ENCODE peak calls at places on chromosome 5, in nine cellular contexts. S, Y, V, D, J, Q, P, G and I are unnamed samples.
A peak's percentile ranks its signal among the peaks of the same experiment; 100 is the strongest.

GRCh38 chr5:179158556-179158955 is 98.4 kb downstream of the ZNF354C start:
- DNase-seq in S (no peak), Y (no peak), V (no peak), D (no peak), J (no peak), Q (peak; percentile 17), P (no peak), G (no peak), I (no peak)

GRCh38 chr5:94857119-94857518 is 238.7 kb downstream of the SLF1 start:
- DNase-seq in S (no peak), Y (no peak), V (no peak), D (no peak), J (no peak), Q (no peak), P (no peak), G (no peak), I (no peak)

GRCh38 chr5:53479045-53479655 is 1.3 kb upstream of the FST start:
- DNase-seq in S (no peak), Y (no peak), V (no peak), D (no peak), J (peak; percentile 48), Q (no peak), P (no peak), G (no peak), I (no peak)

GRCh38 chr5:7801898-7802614 is 48.9 kb downstream of the CFAP90 start:
- DNase-seq in S (no peak), Y (no peak), V (no peak), D (no peak), J (no peak), Q (no peak), P (no peak), G (no peak), I (no peak)

GRCh38 chr5:1341863-1342262 is 3.0 kb downstream of the CLPTM1L start:
- DNase-seq in S (no peak), Y (no peak), V (no peak), D (no peak), J (no peak), Q (no peak), P (no peak), G (no peak), I (no peak)

GRCh38 chr5:109030360-109031143 is 282.9 kb downstream of the FER start:
- DNase-seq in S (no peak), Y (no peak), V (no peak), D (no peak), J (no peak), Q (no peak), P (no peak), G (no peak), I (no peak)

GRCh38 chr5:40720071-40720470 is 35.7 kb downstream of the TTC33 start:
- DNase-seq in S (no peak), Y (no peak), V (no peak), D (no peak), J (no peak), Q (no peak), P (no peak), G (no peak), I (no peak)

GRCh38 chr5:153517105-153517700 is 26.7 kb downstream of the GRIA1 start:
- DNase-seq in S (no peak), Y (no peak), V (no peak), D (no peak), J (no peak), Q (no peak), P (no peak), G (no peak), I (no peak)

GRCh38 chr5:180802325-180803180 is at the start of gene MGAT1:
- DNase-seq in S (peak; percentile 86), Y (no peak), V (peak; percentile 76), D (peak; percentile 93), J (peak; percentile 83), Q (peak; percentile 84), P (peak; percentile 80), G (peak; percentile 91), I (peak; percentile 48)

GRCh38 chr5:180441577-180441976 is 52.6 kb upstream of the CNOT6 start:
- DNase-seq in S (peak; percentile 9), Y (no peak), V (no peak), D (no peak), J (no peak), Q (no peak), P (no peak), G (no peak), I (no peak)

GRCh38 chr5:136374003-136374402 is 8.7 kb upstream of the TRPC7 start:
- DNase-seq in S (no peak), Y (no peak), V (no peak), D (no peak), J (peak; percentile 12), Q (no peak), P (no peak), G (no peak), I (no peak)

GRCh38 chr5:173789031-173789920 is 98.9 kb upstream of the CPEB4 start:
- DNase-seq in S (peak; percentile 25), Y (peak; percentile 33), V (no peak), D (no peak), J (peak; percentile 78), Q (no peak), P (no peak), G (no peak), I (no peak)

GRCh38 chr5:21681906-21682305 is 1171.2 kb downstream of the CDH12 start:
- DNase-seq in S (no peak), Y (no peak), V (no peak), D (no peak), J (no peak), Q (no peak), P (no peak), G (no peak), I (no peak)

GRCh38 chr5:176542596-176543427 is 5.6 kb upstream of the RNF44 start:
- DNase-seq in S (no peak), Y (no peak), V (peak; percentile 37), D (no peak), J (peak; percentile 23), Q (no peak), P (peak; percentile 38), G (peak; percentile 44), I (no peak)

GRCh38 chr5:32540446-32540845 is 44.9 kb upstream of the SUB1 start:
- DNase-seq in S (no peak), Y (no peak), V (no peak), D (no peak), J (no peak), Q (no peak), P (no peak), G (no peak), I (no peak)
- H3K27ac ChIP-seq in S (no peak overlapping the region), Y (no peak overlapping the region), V (no peak overlapping the region), D (no peak overlapping the region), J (no peak overlapping the region), Q (no peak overlapping the region), P (no peak overlapping the region), G (no peak overlapping the region), I (no peak overlapping the region)

GRCh38 chr5:119752921-119753886 is 123.8 kb downstream of the FAM170A start:
- DNase-seq in S (no peak), Y (no peak), V (no peak), D (no peak), J (no peak), Q (no peak), P (no peak), G (no peak), I (no peak)
- H3K27ac ChIP-seq in S (no peak overlapping the region), Y (no peak overlapping the region), V (no peak overlapping the region), D (no peak overlapping the region), J (no peak overlapping the region), Q (no peak overlapping the region), P (no peak overlapping the region), G (no peak overlapping the region), I (no peak overlapping the region)

GRCh38 chr5:16593013-16593412 is 23.8 kb downstream of the RETREG1 start:
- DNase-seq in S (no peak), Y (no peak), V (no peak), D (no peak), J (no peak), Q (no peak), P (no peak), G (no peak), I (no peak)

GRCh38 chr5:16593630-16594029 is 23.2 kb downstream of the RETREG1 start:
- DNase-seq in S (no peak), Y (no peak), V (no peak), D (no peak), J (no peak), Q (no peak), P (no peak), G (no peak), I (no peak)

GRCh38 chr5:16597946-16598694 is 18.7 kb downstream of the RETREG1 start:
- DNase-seq in S (no peak), Y (no peak), V (no peak), D (no peak), J (no peak), Q (no peak), P (no peak), G (no peak), I (no peak)

GRCh38 chr5:16600397-16600796 is 16.4 kb downstream of the RETREG1 start:
- DNase-seq in S (no peak), Y (no peak), V (no peak), D (peak; percentile 80), J (no peak), Q (no peak), P (no peak), G (peak; percentile 61), I (no peak)

DNA sequence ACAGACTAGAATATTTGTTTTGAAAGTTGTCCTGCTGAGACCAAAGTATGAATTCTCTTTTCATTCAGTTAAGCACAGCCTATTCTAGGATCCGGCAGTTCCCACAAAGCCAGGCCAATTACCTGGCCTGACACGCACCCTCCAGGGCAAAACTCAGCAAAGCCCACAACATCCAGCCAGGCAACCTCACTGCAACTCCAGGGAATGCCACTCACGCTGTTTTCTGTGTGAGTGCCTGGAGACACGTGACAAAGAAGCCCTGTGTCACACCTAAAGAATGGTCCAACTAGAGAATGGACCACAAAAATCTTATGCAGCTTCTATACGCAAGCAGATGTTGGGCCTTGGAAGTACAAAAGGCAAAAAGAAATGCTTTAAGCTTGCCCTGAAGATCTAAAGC is 20.3 kb downstream of the RETREG1 start:
- DNase-seq in S (no peak), Y (no peak), V (no peak), D (no peak), J (peak; percentile 26), Q (no peak), P (no peak), G (no peak), I (no peak)
- H3K27ac ChIP-seq in S (no peak overlapping the region), Y (no peak overlapping the region), V (no peak overlapping the region), D (no peak overlapping the region), J (no peak overlapping the region), Q (peak overlapping the region; percentile 76), P (no peak overlapping the region), G (peak overlapping the region; percentile 40), I (no peak overlapping the region)

GRCh38 chr5:59034498-59035186 is 451.8 kb downstream of the RAB3C start:
- DNase-seq in S (no peak), Y (no peak), V (peak; percentile 8), D (no peak), J (peak; percentile 77), Q (no peak), P (peak; percentile 20), G (no peak), I (no peak)

GRCh38 chr5:59037041-59037440 is 454.2 kb downstream of the RAB3C start:
- DNase-seq in S (no peak), Y (no peak), V (no peak), D (no peak), J (no peak), Q (no peak), P (no peak), G (no peak), I (no peak)

GRCh38 chr5:59036274-59036961 is 453.5 kb downstream of the RAB3C start:
- DNase-seq in S (no peak), Y (peak; percentile 94), V (no peak), D (no peak), J (peak; percentile 99), Q (no peak), P (peak; percentile 57), G (no peak), I (no peak)

GRCh38 chr5:59037453-59038168 is 454.7 kb downstream of the RAB3C start:
- DNase-seq in S (no peak), Y (no peak), V (no peak), D (no peak), J (no peak), Q (no peak), P (no peak), G (no peak), I (no peak)

GRCh38 chr5:59035681-59036080 is 452.8 kb downstream of the RAB3C start:
- DNase-seq in S (no peak), Y (no peak), V (no peak), D (no peak), J (no peak), Q (no peak), P (no peak), G (no peak), I (no peak)
- H3K27ac ChIP-seq in S (no peak overlapping the region), Y (no peak overlapping the region), V (no peak overlapping the region), D (no peak overlapping the region), J (peak overlapping the region; percentile 44), Q (no peak overlapping the region), P (no peak overlapping the region), G (no peak overlapping the region), I (no peak overlapping the region)